ENCODE peak calls at places on chromosomes 5 and 9, in four cellular contexts. One of them, this sample, is unnamed.
A peak's percentile ranks its signal among the peaks of the same experiment; 100 is the strongest.

GRCh38 chr5:143176048-143176447 is 227.4 kb downstream of the NR3C1 start:
- DNase-seq in PC-9: no peak
- DNase-seq in HCT116: no peak
- DNase-seq in neural progenitor cell: no peak
- DNase-seq in this sample: no peak

GRCh38 chr9:78103971-78104433 is 72.4 kb upstream of the GNAQ start:
- DNase-seq in neural progenitor cell: no peak
- DNase-seq in HCT116: no peak
- DNase-seq in PC-9: no peak
- DNase-seq in this sample: no peak

GRCh38 chr5:169801781-169802180 is 164.7 kb downstream of the DOCK2 start:
- DNase-seq in HCT116: no peak
- DNase-seq in PC-9: no peak
- DNase-seq in neural progenitor cell: no peak
- DNase-seq in this sample: no peak

GRCh38 chr5:76816110-76816831 is 2.6 kb upstream of the F2RL1 start:
- DNase-seq in PC-9: no peak
- DNase-seq in neural progenitor cell: no peak
- DNase-seq in HCT116: no peak
- DNase-seq in this sample: no peak

GRCh38 chr5:67238191-67238590 is 41.6 kb upstream of the CD180 start:
- DNase-seq in PC-9: no peak
- DNase-seq in neural progenitor cell: no peak
- DNase-seq in HCT116: no peak
- DNase-seq in this sample: peak; percentile 50

GRCh38 chr9:84261082-84261746 is 79.3 kb downstream of the SLC28A3 start:
- DNase-seq in HCT116: peak; percentile 84
- DNase-seq in PC-9: peak; percentile 77
- DNase-seq in neural progenitor cell: peak; percentile 89
- DNase-seq in this sample: peak; percentile 82

GRCh38 chr5:181243020-181243520 is 636 bp downstream of the RACK1 start:
- DNase-seq in PC-9: no peak
- DNase-seq in HCT116: no peak
- DNase-seq in neural progenitor cell: peak; percentile 25
- DNase-seq in this sample: no peak

GRCh38 chr9:6564370-6564769 is 81.2 kb downstream of the GLDC start:
- DNase-seq in neural progenitor cell: no peak
- DNase-seq in PC-9: no peak
- DNase-seq in HCT116: no peak
- DNase-seq in this sample: no peak

GRCh38 chr9:115517335-115518075 is 399.5 kb upstream of the TNC start:
- DNase-seq in PC-9: no peak
- DNase-seq in neural progenitor cell: no peak
- DNase-seq in HCT116: no peak
- DNase-seq in this sample: no peak

GRCh38 chr5:115096034-115096769 is 73.5 kb downstream of the TRIM36 start:
- DNase-seq in neural progenitor cell: no peak
- DNase-seq in PC-9: no peak
- DNase-seq in HCT116: no peak
- DNase-seq in this sample: peak; percentile 15

GRCh38 chr9:34380511-34381315 is 4.0 kb upstream of the MYORG start:
- DNase-seq in neural progenitor cell: peak; percentile 90
- DNase-seq in PC-9: peak; percentile 52
- DNase-seq in HCT116: no peak
- DNase-seq in this sample: peak; percentile 85

GRCh38 chr5:42228279-42228678 is 195.0 kb upstream of the GHR start:
- DNase-seq in PC-9: no peak
- DNase-seq in HCT116: no peak
- DNase-seq in neural progenitor cell: no peak
- DNase-seq in this sample: no peak
- TF ChIP-seq CTCF in PC-9: no peak
- TF ChIP-seq CTCF in HCT116: no peak
- TF ChIP-seq CTCF in neural progenitor cell: no peak
- TF ChIP-seq CTCF in this sample: no peak

GRCh38 chr5:88680253-88681132 is 202.5 kb downstream of the MEF2C start:
- DNase-seq in HCT116: peak; percentile 24
- DNase-seq in PC-9: peak; percentile 86
- DNase-seq in neural progenitor cell: peak; percentile 88
- DNase-seq in this sample: peak; percentile 83

GRCh38 chr5:88677943-88678779 is 204.8 kb downstream of the MEF2C start:
- DNase-seq in PC-9: no peak
- DNase-seq in neural progenitor cell: peak; percentile 71
- DNase-seq in HCT116: no peak
- DNase-seq in this sample: peak; percentile 38

GRCh38 chr5:88679638-88680037 is 203.3 kb downstream of the MEF2C start:
- DNase-seq in neural progenitor cell: peak; percentile 52
- DNase-seq in PC-9: no peak
- DNase-seq in HCT116: no peak
- DNase-seq in this sample: no peak

GRCh38 chr5:88677502-88677901 is 205.5 kb downstream of the MEF2C start:
- DNase-seq in neural progenitor cell: no peak
- DNase-seq in PC-9: no peak
- DNase-seq in HCT116: no peak
- DNase-seq in this sample: no peak

DNA sequence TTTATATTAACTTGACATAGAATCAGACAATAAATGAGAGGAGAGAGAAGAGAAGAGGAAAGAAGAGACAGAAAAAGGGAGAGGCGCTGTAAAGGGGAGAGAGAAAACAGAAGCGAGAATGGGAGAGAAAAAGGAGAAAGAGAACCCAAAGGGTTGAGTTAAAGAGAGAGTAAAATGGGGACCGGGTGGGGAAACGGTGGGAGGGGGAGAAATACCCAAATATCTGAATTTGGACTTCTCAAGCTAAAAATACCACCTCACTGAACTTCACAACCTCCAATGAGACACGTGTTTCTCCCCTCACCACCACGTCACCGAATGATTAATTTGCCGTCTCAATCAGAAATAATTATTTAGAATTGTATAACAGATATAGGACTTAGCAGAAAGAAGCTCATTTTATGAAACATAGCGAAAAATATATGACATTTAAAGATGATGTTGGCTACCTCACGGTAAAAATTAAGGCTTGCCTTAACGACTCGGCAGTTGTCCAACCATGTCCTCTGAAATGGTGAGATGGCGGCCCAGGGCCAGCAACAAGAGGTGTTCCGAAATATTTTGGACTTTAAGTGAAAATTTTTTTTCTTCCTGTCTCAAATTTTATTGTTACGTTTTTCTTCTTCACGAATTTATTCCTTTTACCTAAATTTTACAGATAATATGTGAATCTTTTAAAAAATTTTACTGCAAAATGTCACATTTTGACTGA is 204.0 kb downstream of the MEF2C start:
- DNase-seq in PC-9: no peak
- DNase-seq in neural progenitor cell: no peak
- DNase-seq in HCT116: no peak
- DNase-seq in this sample: no peak
- TF ChIP-seq EZH2 in PC-9: no peak
- TF ChIP-seq EZH2 in neural progenitor cell: no peak
- TF ChIP-seq EZH2 in HCT116: no peak
- TF ChIP-seq EZH2 in this sample: no peak

GRCh38 chr5:177428574-177429217 is 2.2 kb downstream of the GRK6 start:
- DNase-seq in HCT116: no peak
- DNase-seq in neural progenitor cell: no peak
- DNase-seq in PC-9: no peak
- DNase-seq in this sample: no peak

GRCh38 chr5:177430146-177430951 is 3.9 kb downstream of the GRK6 start:
- DNase-seq in HCT116: no peak
- DNase-seq in PC-9: no peak
- DNase-seq in neural progenitor cell: no peak
- DNase-seq in this sample: no peak

GRCh38 chr5:177427919-177428573 is 1.6 kb downstream of the GRK6 start:
- DNase-seq in HCT116: no peak
- DNase-seq in neural progenitor cell: no peak
- DNase-seq in PC-9: no peak
- DNase-seq in this sample: no peak

GRCh38 chr5:177430972-177431316 is 4.5 kb downstream of the GRK6 start:
- DNase-seq in neural progenitor cell: no peak
- DNase-seq in PC-9: no peak
- DNase-seq in HCT116: no peak
- DNase-seq in this sample: no peak

DNA sequence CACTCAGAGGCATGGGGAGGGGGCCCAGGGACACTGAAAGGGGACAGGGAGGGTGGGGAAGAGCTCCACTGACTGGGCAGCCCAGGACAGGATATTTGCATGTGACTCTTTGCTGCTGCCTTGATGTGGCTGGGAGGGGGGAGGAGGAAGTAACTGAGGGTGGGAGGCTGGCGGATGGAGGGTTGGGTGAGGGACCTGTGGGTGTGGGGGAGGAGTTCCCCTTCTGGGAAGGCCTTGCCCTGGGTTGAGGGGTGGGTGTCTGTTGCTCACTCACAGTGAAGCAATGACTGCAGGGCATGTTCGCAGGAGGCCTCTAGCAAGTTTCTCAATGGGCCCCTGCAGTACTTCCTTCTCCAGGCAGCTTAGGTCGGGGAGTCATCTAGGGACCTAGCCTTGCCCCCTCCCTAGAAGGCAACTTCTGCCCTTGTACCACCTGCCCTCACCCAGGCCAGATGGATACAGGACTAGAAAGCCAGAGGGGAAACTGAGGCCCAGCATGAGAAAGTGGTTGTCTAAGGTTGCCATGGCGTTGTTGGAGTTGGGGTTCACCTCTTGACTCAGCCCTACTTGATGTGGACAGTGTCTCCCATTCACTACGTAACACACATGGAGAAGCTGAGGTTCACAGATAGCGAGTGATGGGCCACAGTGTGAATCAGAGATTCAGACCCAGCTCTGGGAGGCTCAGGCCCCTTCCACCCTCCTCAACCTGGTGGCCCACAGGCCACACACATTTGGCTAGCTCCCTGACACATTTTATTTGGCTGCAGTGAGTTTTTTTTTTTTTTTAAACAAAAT is 3.0 kb downstream of the GRK6 start:
- DNase-seq in PC-9: no peak
- DNase-seq in neural progenitor cell: no peak
- DNase-seq in HCT116: no peak
- DNase-seq in this sample: no peak
- H3K4me3 ChIP-seq in PC-9: no peak overlapping the region
- H3K4me3 ChIP-seq in neural progenitor cell: no peak overlapping the region
- H3K4me3 ChIP-seq in HCT116: no peak overlapping the region
- H3K4me3 ChIP-seq in this sample: no peak overlapping the region

GRCh38 chr9:27247756-27248155 is 49.2 kb downstream of the EQTN start:
- DNase-seq in neural progenitor cell: peak; percentile 71
- DNase-seq in HCT116: peak; percentile 43
- DNase-seq in PC-9: peak; percentile 50
- DNase-seq in this sample: peak; percentile 30
- TF ChIP-seq CTCF in neural progenitor cell: peak; percentile 81
- TF ChIP-seq CTCF in HCT116: peak; percentile 42
- TF ChIP-seq CTCF in PC-9: peak; percentile 64
- TF ChIP-seq CTCF in this sample: peak; percentile 54

This sample was measured in A673.